ENCODE peak calls at places on chromosomes 13 and 19, in nine cellular contexts. One of them, this sample, is unnamed.
A peak's percentile ranks its signal among the peaks of the same experiment; 100 is the strongest.

GRCh38 chr13:65638572-65639168 is 1591.5 kb downstream of the PCDH9 start:
- DNase-seq in ascending aorta: no peak
- DNase-seq in dorsolateral prefrontal cortex: no peak
- DNase-seq in heart right ventricle: no peak
- DNase-seq in stomach: no peak
- DNase-seq in colonic mucosa: no peak
- DNase-seq in mammary epithelial cell: peak; percentile 2
- DNase-seq in CD8-positive, alpha-beta T cell: no peak
- DNase-seq in PC-9: no peak
- DNase-seq in this sample: peak; percentile 4

GRCh38 chr19:55473201-55473600 is 3.2 kb upstream of the ZNF628 start:
- DNase-seq in ascending aorta: no peak
- DNase-seq in dorsolateral prefrontal cortex: no peak
- DNase-seq in heart right ventricle: no peak
- DNase-seq in stomach: no peak
- DNase-seq in colonic mucosa: no peak
- DNase-seq in mammary epithelial cell: no peak
- DNase-seq in CD8-positive, alpha-beta T cell: no peak
- DNase-seq in PC-9: no peak
- DNase-seq in this sample: no peak

GRCh38 chr19:48393559-48394330 is at the start of gene GRIN2D:
- DNase-seq in ascending aorta: no peak
- DNase-seq in dorsolateral prefrontal cortex: no peak
- DNase-seq in heart right ventricle: no peak
- DNase-seq in stomach: no peak
- DNase-seq in colonic mucosa: no peak
- DNase-seq in mammary epithelial cell: no peak
- DNase-seq in CD8-positive, alpha-beta T cell: peak; percentile 21
- DNase-seq in PC-9: no peak
- DNase-seq in this sample: no peak

GRCh38 chr13:97809576-97809975 is 143.9 kb upstream of the IPO5 start:
- DNase-seq in ascending aorta: no peak
- DNase-seq in dorsolateral prefrontal cortex: no peak
- DNase-seq in heart right ventricle: no peak
- DNase-seq in stomach: no peak
- DNase-seq in colonic mucosa: no peak
- DNase-seq in mammary epithelial cell: peak; percentile 10
- DNase-seq in CD8-positive, alpha-beta T cell: no peak
- DNase-seq in PC-9: no peak
- DNase-seq in this sample: no peak

GRCh38 chr13:75195479-75196111 is 286.4 kb downstream of the TBC1D4 start:
- DNase-seq in ascending aorta: no peak
- DNase-seq in dorsolateral prefrontal cortex: no peak
- DNase-seq in heart right ventricle: no peak
- DNase-seq in stomach: no peak
- DNase-seq in colonic mucosa: no peak
- DNase-seq in mammary epithelial cell: no peak
- DNase-seq in CD8-positive, alpha-beta T cell: no peak
- DNase-seq in PC-9: no peak
- DNase-seq in this sample: no peak

GRCh38 chr19:11227201-11227886 is 12.1 kb upstream of the ANGPTL8 start:
- DNase-seq in ascending aorta: no peak
- DNase-seq in dorsolateral prefrontal cortex: no peak
- DNase-seq in heart right ventricle: no peak
- DNase-seq in stomach: no peak
- DNase-seq in colonic mucosa: peak; percentile 28
- DNase-seq in mammary epithelial cell: no peak
- DNase-seq in CD8-positive, alpha-beta T cell: no peak
- DNase-seq in PC-9: peak; percentile 40
- DNase-seq in this sample: peak; percentile 48

GRCh38 chr13:87754097-87754496 is 82.9 kb downstream of the SLITRK5 start:
- DNase-seq in ascending aorta: no peak
- DNase-seq in dorsolateral prefrontal cortex: no peak
- DNase-seq in heart right ventricle: no peak
- DNase-seq in stomach: no peak
- DNase-seq in colonic mucosa: no peak
- DNase-seq in mammary epithelial cell: no peak
- DNase-seq in CD8-positive, alpha-beta T cell: no peak
- DNase-seq in PC-9: no peak
- DNase-seq in this sample: no peak

GRCh38 chr13:38697628-38698333 is 10.9 kb downstream of the FREM2 start:
- DNase-seq in ascending aorta: no peak
- DNase-seq in dorsolateral prefrontal cortex: no peak
- DNase-seq in heart right ventricle: no peak
- DNase-seq in stomach: no peak
- DNase-seq in colonic mucosa: no peak
- DNase-seq in mammary epithelial cell: peak; percentile 28
- DNase-seq in CD8-positive, alpha-beta T cell: no peak
- DNase-seq in PC-9: no peak
- DNase-seq in this sample: no peak

GRCh38 chr19:35509861-35510625 is 3.4 kb downstream of the DMKN start:
- DNase-seq in ascending aorta: no peak
- DNase-seq in dorsolateral prefrontal cortex: peak; percentile 42
- DNase-seq in heart right ventricle: peak; percentile 79
- DNase-seq in stomach: peak; percentile 90
- DNase-seq in colonic mucosa: peak; percentile 84
- DNase-seq in mammary epithelial cell: peak; percentile 82
- DNase-seq in CD8-positive, alpha-beta T cell: peak; percentile 77
- DNase-seq in PC-9: peak; percentile 81
- DNase-seq in this sample: peak; percentile 93

DNA sequence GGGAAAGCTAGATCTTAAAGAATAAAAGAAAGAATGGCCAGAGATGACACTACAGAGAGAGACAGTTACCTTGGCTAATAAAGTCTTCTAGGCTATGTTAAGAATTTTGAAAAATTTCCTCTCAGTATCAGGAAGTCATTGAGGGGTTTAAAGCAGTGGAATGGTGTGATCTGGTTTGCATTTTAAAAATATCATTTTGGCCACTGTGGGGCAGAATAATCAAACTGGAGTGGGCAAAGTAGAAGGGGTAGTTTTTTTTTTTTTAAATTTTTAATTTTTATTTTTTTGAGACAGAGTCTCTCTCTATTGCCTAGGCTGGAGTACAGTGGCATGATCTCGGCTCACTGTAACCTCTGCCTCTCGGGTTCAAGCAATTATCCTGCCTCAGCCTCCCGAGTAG is 4.4 kb upstream of the CNMD start:
- DNase-seq in ascending aorta: no peak
- DNase-seq in dorsolateral prefrontal cortex: no peak
- DNase-seq in heart right ventricle: no peak
- DNase-seq in stomach: no peak
- DNase-seq in colonic mucosa: no peak
- DNase-seq in mammary epithelial cell: no peak
- DNase-seq in CD8-positive, alpha-beta T cell: no peak
- DNase-seq in PC-9: no peak
- DNase-seq in this sample: no peak
- TF ChIP-seq CTCF in ascending aorta: no peak
- TF ChIP-seq CTCF in dorsolateral prefrontal cortex: peak; percentile 32
- TF ChIP-seq CTCF in heart right ventricle: no peak
- TF ChIP-seq CTCF in stomach: no peak
- TF ChIP-seq CTCF in colonic mucosa: no peak
- TF ChIP-seq CTCF in mammary epithelial cell: no peak
- TF ChIP-seq CTCF in CD8-positive, alpha-beta T cell: no peak
- TF ChIP-seq CTCF in PC-9: peak; percentile 24
- TF ChIP-seq CTCF in this sample: no peak

DNA sequence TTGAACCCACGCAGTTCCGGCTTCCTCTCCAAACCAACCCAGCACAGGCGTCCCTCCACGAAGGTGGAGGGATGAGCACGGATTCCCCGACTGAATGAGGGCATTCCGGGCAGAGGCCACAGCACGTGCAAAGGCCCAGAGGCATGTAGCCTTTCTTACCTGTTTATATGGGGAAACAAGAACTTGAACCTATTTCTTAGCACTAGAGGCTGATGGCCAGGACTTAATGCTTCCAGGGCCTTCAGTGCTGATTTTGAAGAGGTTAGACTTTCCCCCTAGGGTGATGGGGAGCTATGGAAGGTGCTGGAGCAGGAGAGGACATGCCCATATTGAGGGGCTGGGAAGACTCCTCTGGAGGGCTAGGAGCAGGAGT is 2.0 kb downstream of the MAST3 start:
- DNase-seq in ascending aorta: no peak
- DNase-seq in dorsolateral prefrontal cortex: no peak
- DNase-seq in heart right ventricle: no peak
- DNase-seq in stomach: no peak
- DNase-seq in colonic mucosa: no peak
- DNase-seq in mammary epithelial cell: no peak
- DNase-seq in CD8-positive, alpha-beta T cell: no peak
- DNase-seq in PC-9: peak; percentile 32
- DNase-seq in this sample: no peak
- H3K27ac ChIP-seq in ascending aorta: no peak overlapping the region
- H3K27ac ChIP-seq in dorsolateral prefrontal cortex: peak overlapping the region; percentile 99
- H3K27ac ChIP-seq in heart right ventricle: no peak overlapping the region
- H3K27ac ChIP-seq in stomach: no peak overlapping the region
- H3K27ac ChIP-seq in colonic mucosa: no peak overlapping the region
- H3K27ac ChIP-seq in mammary epithelial cell: no peak overlapping the region
- H3K27ac ChIP-seq in CD8-positive, alpha-beta T cell: no peak overlapping the region
- H3K27ac ChIP-seq in PC-9: no peak overlapping the region
- H3K27ac ChIP-seq in this sample: no peak overlapping the region

GRCh38 chr19:12996542-12997094 is 1.3 kb downstream of the NFIX start:
- DNase-seq in ascending aorta: no peak
- DNase-seq in dorsolateral prefrontal cortex: no peak
- DNase-seq in heart right ventricle: peak; percentile 66
- DNase-seq in stomach: peak; percentile 62
- DNase-seq in colonic mucosa: no peak
- DNase-seq in mammary epithelial cell: peak; percentile 41
- DNase-seq in CD8-positive, alpha-beta T cell: no peak
- DNase-seq in PC-9: no peak
- DNase-seq in this sample: no peak
- TF ChIP-seq CTCF in ascending aorta: no peak
- TF ChIP-seq CTCF in dorsolateral prefrontal cortex: no peak
- TF ChIP-seq CTCF in heart right ventricle: no peak
- TF ChIP-seq CTCF in stomach: no peak
- TF ChIP-seq CTCF in colonic mucosa: no peak
- TF ChIP-seq CTCF in mammary epithelial cell: peak; percentile 17
- TF ChIP-seq CTCF in CD8-positive, alpha-beta T cell: no peak
- TF ChIP-seq CTCF in PC-9: no peak
- TF ChIP-seq CTCF in this sample: peak; percentile 17

GRCh38 chr13:102718746-102719145 is 23.9 kb upstream of the METTL21C start:
- DNase-seq in ascending aorta: no peak
- DNase-seq in dorsolateral prefrontal cortex: no peak
- DNase-seq in heart right ventricle: no peak
- DNase-seq in stomach: no peak
- DNase-seq in colonic mucosa: no peak
- DNase-seq in mammary epithelial cell: no peak
- DNase-seq in CD8-positive, alpha-beta T cell: no peak
- DNase-seq in PC-9: no peak
- DNase-seq in this sample: no peak

GRCh38 chr13:102726430-102726829 is 31.6 kb upstream of the METTL21C start:
- DNase-seq in ascending aorta: no peak
- DNase-seq in dorsolateral prefrontal cortex: no peak
- DNase-seq in heart right ventricle: no peak
- DNase-seq in stomach: no peak
- DNase-seq in colonic mucosa: no peak
- DNase-seq in mammary epithelial cell: peak; percentile 39
- DNase-seq in CD8-positive, alpha-beta T cell: no peak
- DNase-seq in PC-9: no peak
- DNase-seq in this sample: peak; percentile 8

GRCh38 chr13:102724923-102725322 is 30.1 kb upstream of the METTL21C start:
- DNase-seq in ascending aorta: no peak
- DNase-seq in dorsolateral prefrontal cortex: no peak
- DNase-seq in heart right ventricle: no peak
- DNase-seq in stomach: no peak
- DNase-seq in colonic mucosa: no peak
- DNase-seq in mammary epithelial cell: peak; percentile 93
- DNase-seq in CD8-positive, alpha-beta T cell: no peak
- DNase-seq in PC-9: peak; percentile 87
- DNase-seq in this sample: peak; percentile 72

GRCh38 chr13:102721800-102722231 is 27.0 kb upstream of the METTL21C start:
- DNase-seq in ascending aorta: no peak
- DNase-seq in dorsolateral prefrontal cortex: peak; percentile 87
- DNase-seq in heart right ventricle: no peak
- DNase-seq in stomach: no peak
- DNase-seq in colonic mucosa: no peak
- DNase-seq in mammary epithelial cell: no peak
- DNase-seq in CD8-positive, alpha-beta T cell: peak; percentile 17
- DNase-seq in PC-9: no peak
- DNase-seq in this sample: no peak
- H3K27ac ChIP-seq in ascending aorta: no peak overlapping the region
- H3K27ac ChIP-seq in dorsolateral prefrontal cortex: peak overlapping the region; percentile 90
- H3K27ac ChIP-seq in heart right ventricle: no peak overlapping the region
- H3K27ac ChIP-seq in stomach: no peak overlapping the region
- H3K27ac ChIP-seq in colonic mucosa: no peak overlapping the region
- H3K27ac ChIP-seq in mammary epithelial cell: no peak overlapping the region
- H3K27ac ChIP-seq in CD8-positive, alpha-beta T cell: no peak overlapping the region
- H3K27ac ChIP-seq in PC-9: no peak overlapping the region
- H3K27ac ChIP-seq in this sample: no peak overlapping the region

GRCh38 chr19:57068921-57069697 is 50.7 kb upstream of the USP29 start:
- DNase-seq in ascending aorta: no peak
- DNase-seq in dorsolateral prefrontal cortex: peak; percentile 40
- DNase-seq in heart right ventricle: no peak
- DNase-seq in stomach: no peak
- DNase-seq in colonic mucosa: no peak
- DNase-seq in mammary epithelial cell: no peak
- DNase-seq in CD8-positive, alpha-beta T cell: no peak
- DNase-seq in PC-9: no peak
- DNase-seq in this sample: no peak
- TF ChIP-seq CTCF in ascending aorta: no peak
- TF ChIP-seq CTCF in dorsolateral prefrontal cortex: peak; percentile 55
- TF ChIP-seq CTCF in heart right ventricle: peak; percentile 18
- TF ChIP-seq CTCF in stomach: no peak
- TF ChIP-seq CTCF in colonic mucosa: no peak
- TF ChIP-seq CTCF in mammary epithelial cell: peak; percentile 9
- TF ChIP-seq CTCF in CD8-positive, alpha-beta T cell: no peak
- TF ChIP-seq CTCF in PC-9: peak; percentile 66
- TF ChIP-seq CTCF in this sample: no peak

DNA sequence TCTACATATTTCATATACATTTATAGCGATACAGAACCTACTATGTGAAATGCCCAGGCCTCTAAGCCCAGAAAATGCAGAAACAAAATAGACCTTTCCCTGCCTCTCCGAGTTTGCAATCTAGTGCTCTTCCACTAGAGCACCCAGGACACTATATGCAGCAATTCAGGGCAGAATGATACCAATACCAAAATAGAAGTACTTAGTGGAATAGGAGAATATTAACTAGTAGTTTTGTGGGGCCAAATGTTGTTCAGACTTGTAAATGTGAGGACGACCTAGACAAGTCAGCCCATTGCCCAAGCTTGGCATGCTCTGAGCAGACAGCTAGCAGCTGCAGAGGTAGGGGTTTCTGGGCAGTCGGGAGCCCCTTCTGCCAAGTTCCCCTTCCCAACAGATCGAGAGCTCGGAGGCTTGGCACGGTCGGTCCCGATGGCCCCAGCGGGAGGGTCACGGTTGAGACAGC is 35.8 kb upstream of the FLT1 start:
- DNase-seq in ascending aorta: no peak
- DNase-seq in dorsolateral prefrontal cortex: no peak
- DNase-seq in heart right ventricle: no peak
- DNase-seq in stomach: no peak
- DNase-seq in colonic mucosa: no peak
- DNase-seq in mammary epithelial cell: no peak
- DNase-seq in CD8-positive, alpha-beta T cell: no peak
- DNase-seq in PC-9: no peak
- DNase-seq in this sample: no peak
- H3K27ac ChIP-seq in ascending aorta: no peak overlapping the region
- H3K27ac ChIP-seq in dorsolateral prefrontal cortex: no peak overlapping the region
- H3K27ac ChIP-seq in heart right ventricle: peak overlapping the region; percentile 91
- H3K27ac ChIP-seq in stomach: no peak overlapping the region
- H3K27ac ChIP-seq in colonic mucosa: no peak overlapping the region
- H3K27ac ChIP-seq in mammary epithelial cell: no peak overlapping the region
- H3K27ac ChIP-seq in CD8-positive, alpha-beta T cell: no peak overlapping the region
- H3K27ac ChIP-seq in PC-9: no peak overlapping the region
- H3K27ac ChIP-seq in this sample: no peak overlapping the region